ENCODE peak calls at places on chromosomes 12 and 14, in four cellular contexts. Z is lower lobe of right lung, L is uterus, T is Peyer's patch. V is an unnamed sample.

GRCh38 chr14:53231166-53231565 is 78.0 kb upstream of the DDHD1 start:
- DNase-seq in Z (no peak), L (no peak), T (no peak), V (no peak)

GRCh38 chr14:61710853-61711817 is 15.8 kb downstream of the HIF1A start:
- DNase-seq in Z (no peak), L (no peak), T (no peak), V (no peak)

GRCh38 chr14:67526676-67527459 is 6.2 kb upstream of the PLEKHH1 start:
- DNase-seq in Z (no peak), L (peak), T (peak), V (peak)

GRCh38 chr12:53552346-53553327 is 45.4 kb upstream of the NPFF start:
- DNase-seq in Z (no peak), L (no peak), T (no peak), V (no peak)

GRCh38 chr14:97459180-97459579 is 662.0 kb downstream of the VRK1 start:
- DNase-seq in Z (no peak), L (no peak), T (no peak), V (no peak)

GRCh38 chr12:7127916-7128626 is 618 bp downstream of the RBP5 start:
- DNase-seq in Z (no peak), L (no peak), T (no peak), V (no peak)

GRCh38 chr14:21643407-21643806 is 8.7 kb upstream of the OR10G2 start:
- DNase-seq in Z (no peak), L (no peak), T (no peak), V (no peak)

GRCh38 chr14:63276016-63276415 is 42.7 kb downstream of the GPHB5 start:
- DNase-seq in Z (no peak), L (no peak), T (no peak), V (no peak)

GRCh38 chr12:49706351-49707126 is 666 bp downstream of the FMNL3 start:
- DNase-seq in Z (peak), L (no peak), T (no peak), V (peak)

GRCh38 chr12:101823891-101824290 is 6.9 kb downstream of the GNPTAB start:
- DNase-seq in Z (no peak), L (no peak), T (no peak), V (peak)

GRCh38 chr12:4215862-4216541 is 57.6 kb upstream of the CCND2 start:
- DNase-seq in Z (no peak), L (no peak), T (no peak), V (no peak)

GRCh38 chr12:124577986-124578385 is 10.6 kb upstream of the NCOR2 start:
- DNase-seq in Z (no peak), L (no peak), T (no peak), V (no peak)

GRCh38 chr12:101608301-101609133 is 13.7 kb downstream of the MYBPC1 start:
- DNase-seq in Z (peak), L (no peak), T (peak), V (no peak)

GRCh38 chr12:116633515-116633914 is 74.3 kb downstream of the MAP1LC3B2 start:
- DNase-seq in Z (no peak), L (no peak), T (no peak), V (no peak)

GRCh38 chr12:64678248-64678647 is 68.0 kb downstream of the RASSF3 start:
- DNase-seq in Z (no peak), L (no peak), T (no peak), V (no peak)

GRCh38 chr12:57472391-57472790 is 7.3 kb downstream of the ARHGAP9 start:
- DNase-seq in Z (no peak), L (no peak), T (no peak), V (no peak)

GRCh38 chr12:74725154-74725553 is 187.5 kb downstream of the ATXN7L3B start:
- DNase-seq in Z (no peak), L (no peak), T (no peak), V (no peak)

GRCh38 chr12:16019131-16019530 is 108.0 kb downstream of the DERA start:
- DNase-seq in Z (no peak), L (no peak), T (no peak), V (no peak)
- H3K4me3 ChIP-seq in Z (no peak), L (no peak), T (no peak), V (no peak)

GRCh38 chr14:46245281-46245680 is 406.3 kb downstream of the RPL10L start:
- DNase-seq in Z (no peak), L (no peak), T (no peak), V (no peak)

GRCh38 chr14:46250113-46250703 is 401.4 kb downstream of the RPL10L start:
- DNase-seq in Z (no peak), L (no peak), T (no peak), V (peak)
- TF ChIP-seq CTCF in Z (peak), L (peak), T (peak), V (peak)

GRCh38 chr12:85279449-85280137 is 427 bp upstream of the ALX1 start:
- DNase-seq in Z (peak), L (no peak), T (peak), V (peak)
- H3K4me3 ChIP-seq in Z (peak), L (peak), T (peak), V (peak)

DNA sequence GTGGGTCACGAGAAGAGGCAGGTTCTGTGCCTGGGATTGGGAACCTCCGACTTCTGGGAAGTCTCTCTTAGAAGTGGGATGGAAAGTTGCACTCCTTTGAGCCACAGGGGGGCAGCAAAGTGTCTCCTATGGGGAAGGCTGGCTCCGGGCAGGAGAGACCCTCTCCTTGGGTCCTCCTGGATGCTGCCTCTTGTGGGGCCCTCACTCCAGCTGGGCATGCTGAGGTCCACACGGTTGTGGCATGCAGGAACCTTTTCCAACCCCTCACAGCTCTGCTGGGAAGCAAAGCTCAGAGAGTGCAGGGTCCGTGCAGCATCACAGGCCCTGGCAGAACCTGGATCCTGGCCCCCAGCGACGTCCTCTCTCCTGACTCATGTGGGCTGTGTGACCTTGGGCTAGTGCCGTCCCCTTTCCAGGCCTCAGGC is 17.4 kb downstream of the SDSL start:
- DNase-seq in Z (no peak), L (no peak), T (no peak), V (no peak)
- TF ChIP-seq CTCF in Z (peak), L (no peak), T (peak), V (peak)

GRCh38 chr14:100211893-100212292 is 27.1 kb upstream of the YY1 start:
- DNase-seq in Z (no peak), L (no peak), T (no peak), V (no peak)
- H3K4me3 ChIP-seq in Z (no peak), L (no peak), T (no peak), V (no peak)

V was measured in foreskin fibroblast.